ENCODE peak calls at places on chromosomes 6 and 20, in ten cellular contexts. G, H, R, M, W, T, U, K, P and D are unnamed samples.

GRCh38 chr6:4641461-4641860 is 134.7 kb upstream of the CDYL start:
- DNase-seq in M (no peak), T (no peak), W (no peak), K (no peak), U (no peak), P (no peak), R (no peak), H (no peak), G (no peak), D (no peak)

GRCh38 chr6:109799664-109800063 is 108.6 kb downstream of the FIG4 start:
- DNase-seq in H (no peak), G (no peak), T (no peak), U (no peak), R (no peak), P (no peak), W (no peak), M (no peak), K (no peak), D (peak)

GRCh38 chr6:108293527-108294296 is 1.1 kb upstream of the AFG1L start:
- DNase-seq in K (no peak), R (no peak), P (no peak), H (peak), U (peak), M (no peak), T (no peak), G (no peak), W (no peak), D (no peak)

GRCh38 chr6:144586986-144587385 is 301.9 kb downstream of the UTRN start:
- DNase-seq in P (no peak), H (no peak), K (no peak), U (no peak), G (no peak), R (no peak), T (no peak), W (no peak), M (no peak), D (no peak)

GRCh38 chr20:36836591-36837329 is 39.2 kb upstream of the TLDC2 start:
- DNase-seq in U (no peak), W (no peak), T (peak), P (no peak), M (no peak), R (peak), K (peak), G (peak), H (no peak), D (peak)

GRCh38 chr6:27129095-27129815 is 118.2 kb upstream of the PRSS16 start:
- DNase-seq in M (no peak), K (no peak), U (no peak), W (no peak), T (no peak), G (no peak), H (no peak), R (no peak), P (no peak), D (no peak)

GRCh38 chr6:145044606-145045275 is 690.6 kb downstream of the EPM2A start:
- DNase-seq in K (no peak), H (no peak), W (peak), M (no peak), R (peak), U (no peak), G (no peak), T (peak), P (no peak), D (peak)

GRCh38 chr6:107567643-107568042 is 77.7 kb downstream of the SOBP start:
- DNase-seq in R (no peak), K (no peak), W (no peak), U (no peak), P (no peak), H (no peak), M (no peak), G (no peak), T (no peak), D (no peak)

GRCh38 chr6:104638841-104639290 is 220.9 kb downstream of the HACE1 start:
- DNase-seq in R (no peak), M (peak), H (no peak), G (peak), W (no peak), T (peak), P (no peak), U (no peak), K (no peak), D (no peak)

GRCh38 chr6:939526-940252 is 246.8 kb upstream of the EXOC2 start:
- DNase-seq in T (no peak), K (no peak), W (no peak), M (no peak), G (no peak), P (peak), R (no peak), H (no peak), U (no peak), D (no peak)

GRCh38 chr6:123716506-123716905 is 79.8 kb upstream of the TRDN start:
- DNase-seq in R (no peak), T (no peak), P (no peak), G (no peak), K (no peak), H (no peak), W (no peak), M (no peak), U (no peak), D (peak)

GRCh38 chr6:20238688-20239587 is 26.7 kb upstream of the MBOAT1 start:
- DNase-seq in W (no peak), H (no peak), R (no peak), T (no peak), G (peak), M (no peak), P (no peak), U (no peak), K (no peak), D (no peak)

GRCh38 chr20:48189177-48189576 is 403.9 kb upstream of the SULF2 start:
- DNase-seq in H (no peak), K (no peak), M (no peak), T (peak), U (no peak), P (no peak), R (peak), G (no peak), W (peak), D (peak)

GRCh38 chr20:25017257-25017803 is 24.8 kb upstream of the APMAP start:
- DNase-seq in H (no peak), P (peak), T (no peak), M (no peak), G (no peak), W (no peak), K (no peak), R (no peak), U (no peak), D (peak)

GRCh38 chr6:163745566-163746400 is 331.3 kb downstream of the QKI start:
- DNase-seq in P (no peak), U (no peak), R (peak), W (peak), H (no peak), M (peak), G (peak), K (no peak), T (peak), D (peak)

GRCh38 chr6:124487778-124488431 is 474.3 kb upstream of the RNF217 start:
- DNase-seq in W (peak), K (no peak), M (no peak), R (no peak), P (no peak), G (no peak), U (no peak), T (no peak), H (no peak), D (peak)

GRCh38 chr6:8181162-8181909 is 79.0 kb upstream of the EEF1E1 start:
- DNase-seq in G (no peak), R (no peak), P (no peak), W (no peak), U (no peak), T (no peak), H (no peak), M (no peak), K (no peak), D (no peak)

GRCh38 chr6:11918021-11918738 is 93.9 kb upstream of the HIVEP1 start:
- DNase-seq in T (peak), U (no peak), H (no peak), G (no peak), R (peak), K (no peak), W (peak), M (no peak), P (no peak), D (peak)

GRCh38 chr20:50354690-50355592 is 155.2 kb upstream of the PTPN1 start:
- DNase-seq in W (no peak), T (no peak), U (no peak), H (no peak), R (no peak), M (no peak), P (peak), K (no peak), G (no peak), D (no peak)

GRCh38 chr6:92967352-92967751 is 452.0 kb downstream of the EPHA7 start:
- DNase-seq in U (no peak), K (no peak), M (no peak), P (no peak), H (no peak), T (no peak), G (no peak), R (no peak), W (no peak), D (no peak)

GRCh38 chr6:154167163-154167562 is 128.1 kb downstream of the OPRM1 start:
- DNase-seq in G (no peak), R (no peak), W (no peak), P (no peak), H (no peak), T (no peak), U (no peak), M (no peak), K (no peak), D (no peak)

GRCh38 chr6:131519670-131520436 is 53.2 kb upstream of the ARG1 start:
- DNase-seq in T (peak), R (peak), K (no peak), W (peak), P (no peak), U (no peak), G (no peak), M (no peak), H (no peak), D (peak)

GRCh38 chr6:116287668-116288282 is 8.0 kb upstream of the TSPYL1 start:
- DNase-seq in T (peak), W (peak), P (no peak), M (no peak), G (no peak), K (no peak), H (no peak), U (no peak), R (peak), D (peak)

GRCh38 chr6:167559675-167560479 is 235.0 kb downstream of the TTLL2 start:
- DNase-seq in K (no peak), G (no peak), R (no peak), P (no peak), M (no peak), T (no peak), H (no peak), W (no peak), U (no peak), D (no peak)

DNA sequence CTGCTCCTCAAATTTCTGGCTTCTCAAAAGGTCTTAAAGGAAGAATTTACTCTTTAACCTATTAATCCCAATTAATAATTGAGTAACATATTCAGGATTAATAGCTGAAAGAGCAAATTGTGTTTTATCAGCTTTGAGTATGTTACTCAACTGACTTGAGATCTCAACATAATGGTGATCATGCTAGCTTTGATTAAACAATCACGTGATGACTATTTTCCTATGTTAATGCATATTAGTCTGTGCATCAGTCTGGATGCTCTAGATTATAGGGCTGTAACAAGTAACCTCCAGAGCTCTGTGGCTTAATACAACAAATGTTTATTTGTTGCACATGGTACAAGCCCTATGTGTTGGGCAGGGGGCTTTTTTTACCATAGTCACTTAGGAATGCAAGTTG is 313.4 kb upstream of the BTBD3 start:
- DNase-seq in P (no peak), K (no peak), H (no peak), M (no peak), W (no peak), R (no peak), T (no peak), U (no peak), G (no peak), D (no peak)
- TF ChIP-seq CTCF in P (no peak), K (no peak), H (no peak), M (no peak), W (no peak), R (no peak), T (no peak), U (no peak), G (no peak), D (no peak)

GRCh38 chr6:34383651-34384304 is 8.7 kb downstream of the NUDT3 start:
- DNase-seq in P (no peak), R (no peak), H (no peak), W (peak), U (no peak), K (no peak), G (no peak), M (no peak), T (peak), D (no peak)
- H3K4me3 ChIP-seq in P (no peak), R (no peak), H (no peak), W (no peak), U (no peak), K (no peak), G (no peak), M (no peak), T (no peak), D (no peak)

GRCh38 chr6:18985061-18985460 is 597.9 kb downstream of the RNF144B start:
- DNase-seq in M (no peak), H (no peak), W (no peak), G (no peak), P (no peak), U (no peak), R (no peak), T (no peak), K (no peak), D (no peak)

GRCh38 chr6:18985958-18986357 is 598.8 kb downstream of the RNF144B start:
- DNase-seq in H (no peak), G (no peak), R (no peak), P (no peak), U (no peak), K (no peak), W (no peak), M (no peak), T (no peak), D (no peak)

GRCh38 chr6:18990313-18990978 is 603.3 kb downstream of the RNF144B start:
- DNase-seq in H (peak), M (peak), G (peak), U (peak), R (peak), P (peak), K (peak), W (peak), T (peak), D (peak)
- TF ChIP-seq CTCF in H (no peak), M (peak), G (peak), U (peak), R (peak), P (no peak), K (peak), W (peak), T (peak), D (peak)

GRCh38 chr20:38108438-38109024 is 56.5 kb downstream of the TGM2 start:
- DNase-seq in M (peak), K (no peak), T (peak), P (peak), R (peak), H (no peak), U (peak), W (peak), G (peak), D (no peak)

GRCh38 chr20:38109025-38109541 is 56.0 kb downstream of the TGM2 start:
- DNase-seq in K (no peak), H (no peak), P (peak), G (peak), M (peak), U (peak), T (peak), W (peak), R (peak), D (no peak)

GRCh38 chr20:38111366-38112232 is 53.5 kb downstream of the TGM2 start:
- DNase-seq in T (no peak), R (no peak), U (no peak), H (no peak), G (no peak), P (peak), W (no peak), K (peak), M (no peak), D (no peak)

GRCh38 chr20:38110525-38111178 is 54.4 kb downstream of the TGM2 start:
- DNase-seq in W (no peak), K (peak), T (no peak), M (no peak), H (no peak), U (no peak), R (no peak), G (no peak), P (peak), D (no peak)

GRCh38 chr20:38109657-38110524 is 55.2 kb downstream of the TGM2 start:
- DNase-seq in W (peak), H (no peak), R (peak), U (peak), K (no peak), G (peak), T (peak), M (peak), P (peak), D (peak)
- H3K4me3 ChIP-seq in W (no peak), H (no peak), R (no peak), U (no peak), K (no peak), G (no peak), T (no peak), M (no peak), P (no peak), D (no peak)

GRCh38 chr20:38926142-38926933 is at the start of gene FAM83D:
- DNase-seq in K (peak), P (peak), M (peak), T (peak), U (peak), H (peak), W (peak), G (peak), R (peak), D (peak)
- TF ChIP-seq CTCF in K (peak), P (no peak), M (peak), T (no peak), U (peak), H (peak), W (no peak), G (no peak), R (no peak), D (no peak)

GRCh38 chr6:41032830-41033229 is 6.2 kb downstream of the UNC5CL start:
- DNase-seq in U (no peak), H (no peak), R (no peak), K (no peak), M (no peak), G (no peak), T (no peak), P (no peak), W (no peak), D (no peak)
- H3K4me3 ChIP-seq in U (no peak), H (no peak), R (no peak), K (no peak), M (no peak), G (no peak), T (no peak), P (no peak), W (no peak), D (no peak)

DNA sequence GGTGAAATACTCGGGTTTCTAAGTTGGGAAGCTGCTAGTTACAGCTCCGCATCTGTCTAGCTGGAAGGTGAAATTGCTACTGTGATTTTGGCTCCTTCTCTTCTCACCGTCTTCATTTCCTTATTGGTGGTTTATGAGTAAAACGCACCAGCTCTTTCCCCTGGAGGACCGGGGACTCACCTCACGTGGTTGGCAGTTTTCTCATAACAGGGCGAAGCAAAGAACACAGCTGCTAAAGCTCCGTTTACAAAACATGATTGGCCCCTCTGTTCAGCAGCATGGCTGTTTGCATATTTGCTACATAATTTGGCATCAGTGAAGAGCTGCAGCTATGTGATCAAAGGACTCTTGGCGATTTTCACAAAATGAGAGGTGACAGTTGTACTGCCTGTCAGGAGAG is 20.5 kb upstream of the TMEM181 start:
- DNase-seq in M (no peak), T (no peak), R (no peak), P (no peak), H (no peak), U (no peak), W (no peak), G (no peak), K (no peak), D (no peak)
- TF ChIP-seq CTCF in M (no peak), T (no peak), R (no peak), P (no peak), H (no peak), U (no peak), W (no peak), G (no peak), K (no peak), D (no peak)

GRCh38 chr20:57435105-57435497 is 43.9 kb downstream of the RBM38 start:
- DNase-seq in R (no peak), P (no peak), K (no peak), W (no peak), M (no peak), G (no peak), U (no peak), T (no peak), H (no peak), D (no peak)
- H3K4me3 ChIP-seq in R (no peak), P (no peak), K (no peak), W (no peak), M (no peak), G (no peak), U (no peak), T (no peak), H (no peak), D (no peak)

DNA sequence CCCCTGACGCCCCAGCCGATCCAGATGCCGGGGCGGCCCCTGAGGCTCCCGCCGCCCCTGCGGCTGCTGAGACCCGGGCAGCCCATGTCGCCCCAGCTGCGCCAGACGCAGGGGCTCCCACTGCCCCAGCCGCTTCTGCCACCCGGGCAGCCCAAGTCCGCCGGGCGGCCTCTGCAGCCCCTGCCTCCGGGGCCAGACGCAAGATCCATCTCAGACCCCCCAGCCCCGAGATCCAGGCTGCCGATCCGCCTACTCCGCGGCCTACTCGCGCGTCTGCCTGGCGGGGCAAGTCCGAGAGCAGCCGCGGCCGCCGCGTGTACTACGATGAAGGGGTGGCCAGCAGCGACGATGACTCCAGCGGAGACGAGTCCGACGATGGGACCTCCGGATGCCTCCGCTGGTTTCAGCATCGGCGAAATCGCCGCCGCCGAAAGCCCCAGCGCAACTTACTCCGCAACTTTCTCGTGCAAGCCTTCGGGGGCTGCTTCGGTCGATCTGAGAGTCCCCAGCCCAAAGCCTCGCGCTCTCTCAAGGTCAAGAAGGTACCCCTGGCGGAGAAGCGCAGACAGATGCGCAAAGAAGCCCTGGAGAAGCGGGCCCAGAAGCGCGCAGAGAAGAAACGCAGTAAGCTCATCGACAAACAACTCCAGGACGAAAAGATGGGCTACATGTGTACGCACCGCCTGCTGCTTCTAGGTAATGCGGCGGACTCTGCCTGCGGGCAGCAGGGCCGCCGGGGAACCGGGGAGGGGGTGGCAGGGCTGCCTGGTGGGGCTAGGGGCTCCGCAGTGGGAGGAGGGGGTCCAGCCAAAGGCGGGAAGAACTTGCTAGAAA is 2.3 kb downstream of the GNAS start:
- DNase-seq in M (no peak), U (no peak), R (no peak), K (no peak), G (no peak), P (no peak), T (no peak), H (no peak), W (no peak), D (no peak)
- TF ChIP-seq CTCF in M (no peak), U (no peak), R (no peak), K (no peak), G (no peak), P (no peak), T (no peak), H (no peak), W (no peak), D (no peak)